ENCODE peak calls at places on chromosomes 5 and 9, in five cellular contexts. Z, F, N, R and T are unnamed samples. For H3K4me1, the result is how much of the 10 kb centered on the place peaks cover.

GRCh38 chr5:74338101-74338388 is 302.5 kb downstream of the ENC1 start:
- DNase-seq in Z (no peak), F (no peak), N (no peak), R (no peak), T (no peak)

GRCh38 chr5:84573017-84573712 is 188.5 kb upstream of the EDIL3 start:
- DNase-seq in Z (no peak), F (no peak), N (no peak), R (no peak), T (no peak)

GRCh38 chr5:177131711-177132503 is 1.7 kb upstream of the NSD1 start:
- DNase-seq in Z (no peak), F (peak), N (no peak), R (no peak), T (no peak)

GRCh38 chr5:140806834-140807775 is at the start of gene PCDHA4:
- DNase-seq in Z (no peak), F (no peak), N (no peak), R (no peak), T (no peak)

GRCh38 chr5:179668404-179668803 is 12.4 kb downstream of the CBY3 start:
- DNase-seq in Z (peak), F (no peak), N (no peak), R (no peak), T (peak)

GRCh38 chr5:11719888-11720481 is 184.3 kb downstream of the CTNND2 start:
- DNase-seq in Z (no peak), F (no peak), N (no peak), R (no peak), T (no peak)

GRCh38 chr9:89137548-89138462 is 40.8 kb downstream of the SHC3 start:
- DNase-seq in Z (no peak), F (no peak), N (no peak), R (peak), T (no peak)

GRCh38 chr9:111094433-111095421 is 56.5 kb upstream of the LPAR1 start:
- DNase-seq in Z (no peak), F (no peak), N (peak), R (peak), T (no peak)

GRCh38 chr5:59763545-59763944 is 130.0 kb downstream of the PDE4D start:
- DNase-seq in Z (no peak), F (no peak), N (no peak), R (no peak), T (no peak)

GRCh38 chr9:99050292-99050911 is 54.5 kb upstream of the TGFBR1 start:
- DNase-seq in Z (no peak), F (no peak), N (no peak), R (no peak), T (no peak)

GRCh38 chr9:16052146-16052545 is 499.3 kb downstream of the CCDC171 start:
- DNase-seq in Z (no peak), F (no peak), N (no peak), R (no peak), T (no peak)

GRCh38 chr9:91777437-91777836 is 172.6 kb downstream of the ROR2 start:
- DNase-seq in Z (no peak), F (no peak), N (no peak), R (no peak), T (no peak)

GRCh38 chr5:66247176-66247960 is 103.3 kb downstream of the SREK1 start:
- DNase-seq in Z (no peak), F (no peak), N (no peak), R (no peak), T (no peak)

GRCh38 chr9:116349684-116350083 is 196.1 kb downstream of the PAPPA start:
- DNase-seq in Z (no peak), F (no peak), N (no peak), R (no peak), T (no peak)

GRCh38 chr5:134825212-134825611 is 20.6 kb upstream of the C5orf24 start:
- DNase-seq in Z (no peak), F (no peak), N (no peak), R (no peak), T (no peak)

GRCh38 chr9:133340256-133340655 is 4.3 kb upstream of the SURF6 start:
- DNase-seq in Z (no peak), F (peak), N (no peak), R (no peak), T (no peak)

GRCh38 chr9:120928720-120929389 is 2.3 kb upstream of the TRAF1 start:
- DNase-seq in Z (peak), F (peak), N (no peak), R (peak), T (peak)

GRCh38 chr9:120929392-120929791 is 2.8 kb upstream of the TRAF1 start:
- DNase-seq in Z (no peak), F (no peak), N (no peak), R (no peak), T (no peak)

GRCh38 chr9:120932086-120932818 is 5.7 kb upstream of the TRAF1 start:
- DNase-seq in Z (no peak), F (no peak), N (no peak), R (peak), T (no peak)

GRCh38 chr9:120933310-120934044 is 6.9 kb upstream of the TRAF1 start:
- DNase-seq in Z (no peak), F (no peak), N (peak), R (peak), T (no peak)

DNA sequence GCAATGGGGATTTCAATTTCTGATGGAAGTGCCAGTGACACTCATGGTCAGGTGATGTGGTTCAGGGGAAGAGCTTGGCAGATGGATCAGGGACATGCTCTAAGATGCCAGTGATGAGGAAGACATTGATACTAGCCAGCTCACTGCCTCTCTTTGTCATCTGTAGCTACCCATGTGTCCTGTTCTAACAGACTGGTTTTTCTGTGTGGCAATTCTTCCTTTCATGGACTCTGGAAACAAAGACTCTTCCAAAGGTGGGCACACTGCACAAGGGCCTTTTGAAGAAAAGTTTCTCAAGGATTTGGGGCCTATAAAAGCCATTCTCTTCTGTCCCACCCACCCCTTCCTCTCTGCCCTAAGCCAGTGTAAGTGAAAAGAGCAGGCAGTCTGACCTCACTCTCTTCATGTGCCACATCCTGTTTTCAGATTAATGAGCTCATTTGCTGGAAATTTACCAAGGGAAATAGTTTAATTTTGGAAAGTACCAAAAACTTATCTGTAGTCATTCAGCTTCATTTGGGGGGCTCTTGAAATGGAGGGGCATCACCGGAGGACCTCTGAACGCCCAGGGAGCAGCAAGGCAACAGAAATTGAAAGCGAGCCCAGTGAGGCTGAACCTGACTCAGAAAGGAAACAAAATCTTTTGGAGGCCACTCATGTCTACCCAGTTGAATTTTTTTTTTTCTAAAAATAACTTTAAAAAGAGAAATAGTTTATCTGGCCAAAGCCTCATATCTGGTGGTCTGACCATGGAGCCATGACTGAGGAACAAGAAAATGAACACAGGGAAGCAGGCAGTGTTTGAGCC is 4.9 kb upstream of the TRAF1 start:
- DNase-seq in Z (peak), F (no peak), N (peak), R (no peak), T (peak)
- H3K4me1 ChIP-seq in Z (half or more), F (half or more), N (half or more), R (half or more), T (half or more)

GRCh38 chr5:14787801-14788579 is 83.6 kb downstream of the ANKH start:
- DNase-seq in Z (no peak), F (no peak), N (no peak), R (no peak), T (no peak)
- H3K27ac ChIP-seq in Z (no peak), F (no peak), N (no peak), R (no peak), T (no peak)

DNA sequence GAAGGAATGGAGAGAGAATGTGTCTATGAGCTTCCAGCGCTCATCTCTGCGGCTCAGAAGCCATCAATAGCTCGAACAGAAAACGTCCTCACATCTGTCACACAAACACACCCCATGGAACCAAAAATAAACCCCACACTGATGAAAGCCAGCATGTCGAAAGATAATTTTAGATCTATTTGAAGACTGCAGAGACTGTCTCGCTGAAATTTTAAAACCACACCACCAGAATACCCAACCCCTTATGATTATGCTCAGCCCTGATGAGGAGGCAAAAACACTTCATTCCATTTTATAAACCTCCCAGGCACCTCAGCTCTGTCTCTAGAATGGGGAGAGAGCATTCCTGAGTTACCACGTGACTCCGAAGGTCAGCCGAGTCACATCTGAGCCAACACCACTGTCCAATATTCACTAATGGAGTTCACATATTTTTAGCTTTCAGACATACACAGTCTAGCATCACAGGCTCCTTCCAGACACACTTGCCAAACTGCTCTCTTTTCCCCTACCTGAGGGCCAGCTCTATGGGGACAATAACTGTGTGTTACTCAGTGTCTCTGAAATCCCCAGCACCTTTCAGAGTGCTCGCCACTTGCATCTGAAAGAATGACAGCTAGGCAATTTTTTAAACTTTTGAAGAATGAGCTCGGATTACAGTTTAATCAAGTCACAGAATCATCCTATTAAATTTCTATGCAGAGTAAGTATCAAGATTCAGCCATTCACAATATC is 63.2 kb downstream of the SERINC5 start:
- DNase-seq in Z (peak), F (no peak), N (no peak), R (no peak), T (no peak)
- H3K4me1 ChIP-seq in Z (half or more), F (under half), N (under half), R (under half), T (half or more)

DNA sequence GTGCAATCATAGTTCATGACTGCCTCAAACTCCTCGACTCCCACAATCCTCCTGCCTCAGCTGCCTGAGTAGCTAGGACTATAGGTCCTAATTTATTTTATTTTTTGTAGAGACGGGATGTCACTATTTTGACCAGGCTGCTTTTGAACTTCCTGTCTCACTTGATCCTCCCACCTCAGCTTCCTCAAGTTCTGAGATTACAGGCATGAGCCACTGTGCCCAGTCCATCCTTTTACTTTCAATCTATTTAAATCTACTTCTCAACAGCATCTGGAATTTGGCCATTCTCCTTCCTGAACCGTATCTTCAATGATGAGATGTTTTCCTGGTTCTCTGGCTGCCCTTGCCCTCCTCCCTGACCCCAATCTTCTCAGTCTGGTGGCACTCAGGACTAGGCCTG is 12.2 kb upstream of the GRIN1 start:
- DNase-seq in Z (no peak), F (no peak), N (no peak), R (no peak), T (no peak)
- H3K27ac ChIP-seq in Z (peak), F (peak), N (peak), R (peak), T (peak)

GRCh38 chr5:169637856-169638190 is 748 bp downstream of the DOCK2 start:
- DNase-seq in Z (peak), F (peak), N (no peak), R (no peak), T (peak)
- H3K4me1 ChIP-seq in Z (under half), F (under half), N (under half), R (under half), T (half or more)